ENCODE peak calls at places on chromosome 13, in six cellular contexts. T, Z, R, Q, Y and L are unnamed samples.

GRCh38 chr13:61316647-61317046 is 99.0 kb downstream of the PCDH20 start:
- DNase-seq in T (no peak), Z (no peak), R (no peak), Q (no peak), Y (no peak), L (no peak)

GRCh38 chr13:107205318-107206112 is 637.6 kb upstream of the ARGLU1 start:
- DNase-seq in T (peak), Z (no peak), R (no peak), Q (peak), Y (peak), L (peak)

GRCh38 chr13:49859568-49859967 is 67.1 kb upstream of the KPNA3 start:
- DNase-seq in T (no peak), Z (peak), R (no peak), Q (no peak), Y (no peak), L (no peak)

GRCh38 chr13:99659234-99659633 is 158.0 kb downstream of the TM9SF2 start:
- DNase-seq in T (no peak), Z (no peak), R (no peak), Q (no peak), Y (no peak), L (no peak)

GRCh38 chr13:98311200-98311548 is 134.1 kb upstream of the RNF113B start:
- DNase-seq in T (no peak), Z (no peak), R (no peak), Q (no peak), Y (no peak), L (no peak)

GRCh38 chr13:20685042-20685441 is 18.5 kb upstream of the IL17D start:
- DNase-seq in T (no peak), Z (no peak), R (no peak), Q (no peak), Y (no peak), L (no peak)

GRCh38 chr13:99398916-99399622 is 91.9 kb upstream of the GPR183 start:
- DNase-seq in T (no peak), Z (no peak), R (no peak), Q (peak), Y (no peak), L (no peak)

GRCh38 chr13:80989770-80990169 is 648.8 kb upstream of the SPRY2 start:
- DNase-seq in T (no peak), Z (no peak), R (no peak), Q (no peak), Y (no peak), L (no peak)

GRCh38 chr13:114123448-114123847 is 9.0 kb downstream of the RASA3 start:
- DNase-seq in T (no peak), Z (no peak), R (no peak), Q (no peak), Y (peak), L (no peak)

GRCh38 chr13:45833663-45834062 is 17.9 kb downstream of the SIAH3 start:
- DNase-seq in T (no peak), Z (peak), R (no peak), Q (no peak), Y (no peak), L (no peak)